ENCODE peak calls at places on chromosomes 6 and 20, in five cellular contexts. Q is GM12878, R is HepG2, V is GM23338, B is K562. Y is an unnamed sample.
A peak's percentile ranks its signal among the peaks of the same experiment; 100 is the strongest.

GRCh38 chr20:38243617-38244016 is 16.9 kb downstream of the KIAA1755 start:
- DNase-seq in Q (no peak), B (no peak), V (no peak), R (no peak), Y (no peak)

GRCh38 chr6:73116330-73116729 is 109.0 kb downstream of the KHDC1L start:
- DNase-seq in B (no peak), V (no peak), Q (no peak), R (no peak), Y (no peak)

GRCh38 chr6:80170433-80170832 is 64.0 kb downstream of the BCKDHB start:
- DNase-seq in B (no peak), Q (no peak), V (no peak), R (no peak), Y (no peak)

GRCh38 chr6:166313255-166314070 is 5.3 kb upstream of the PRR18 start:
- DNase-seq in V (peak; percentile 77), B (peak; percentile 82), Q (peak; percentile 44), R (peak; percentile 41), Y (peak; percentile 65)

GRCh38 chr20:61982240-61982950 is 83.3 kb downstream of the TAF4 start:
- DNase-seq in V (no peak), Q (no peak), R (no peak), B (no peak), Y (no peak)

GRCh38 chr20:37911838-37912273 is 8.9 kb downstream of the VSTM2L start:
- DNase-seq in Q (no peak), V (peak; percentile 85), B (peak; percentile 55), R (no peak), Y (peak; percentile 70)

GRCh38 chr6:17096657-17097056 is 5.2 kb upstream of the STMND1 start:
- DNase-seq in V (no peak), R (peak; percentile 74), B (no peak), Q (no peak), Y (no peak)

GRCh38 chr6:130307752-130308361 is 58.0 kb upstream of the TMEM200A start:
- DNase-seq in V (no peak), Q (no peak), R (peak; percentile 61), B (no peak), Y (no peak)

GRCh38 chr6:43915213-43915869 is 145.3 kb downstream of the VEGFA start:
- DNase-seq in R (no peak), B (no peak), Q (no peak), V (no peak), Y (no peak)

GRCh38 chr6:148682990-148683389 is 63.8 kb upstream of the UST start:
- DNase-seq in B (no peak), V (no peak), R (no peak), Q (no peak), Y (no peak)

GRCh38 chr20:4090756-4091331 is 75.5 kb upstream of the RNF24 start:
- DNase-seq in B (peak; percentile 35), Q (no peak), R (peak; percentile 76), V (no peak), Y (peak; percentile 39)

GRCh38 chr6:10146723-10147451 is 268.0 kb downstream of the TFAP2A start:
- DNase-seq in Q (peak; percentile 8), B (peak; percentile 66), R (peak; percentile 44), V (peak; percentile 84), Y (no peak)

GRCh38 chr20:61634376-61634775 is 382.3 kb downstream of the CDH4 start:
- DNase-seq in R (no peak), V (no peak), B (no peak), Q (no peak), Y (no peak)

GRCh38 chr6:10343320-10343719 is 71.6 kb downstream of the TFAP2A start:
- DNase-seq in V (no peak), R (no peak), B (no peak), Q (no peak), Y (no peak)

GRCh38 chr20:9156529-9157280 is 87.8 kb downstream of the PLCB4 start:
- DNase-seq in R (no peak), Q (no peak), B (no peak), V (no peak), Y (no peak)

GRCh38 chr6:113181164-113181563 is 676.0 kb upstream of the MARCKS start:
- DNase-seq in R (no peak), V (no peak), B (no peak), Q (no peak), Y (no peak)

GRCh38 chr20:59850018-59850641 is 83.3 kb downstream of the SYCP2 start:
- DNase-seq in V (peak; percentile 72), Q (peak; percentile 9), B (peak; percentile 33), R (peak; percentile 56), Y (no peak)

GRCh38 chr6:109143191-109143590 is 47.9 kb downstream of the CEP57L1 start:
- DNase-seq in V (no peak), R (no peak), B (no peak), Q (no peak), Y (no peak)

GRCh38 chr6:13517116-13517515 is 29.7 kb upstream of the GFOD1 start:
- DNase-seq in Q (no peak), V (no peak), B (no peak), R (peak; percentile 59), Y (no peak)

GRCh38 chr6:133062077-133062476 is 179.1 kb upstream of the EYA4 start:
- DNase-seq in R (no peak), V (no peak), B (no peak), Q (no peak), Y (no peak)

GRCh38 chr6:1729752-1730140 is 120.0 kb downstream of the FOXC1 start:
- DNase-seq in B (no peak), R (no peak), Q (no peak), V (peak; percentile 41), Y (no peak)

GRCh38 chr6:89611666-89612065 is 26.9 kb downstream of the LYRM2 start:
- DNase-seq in V (no peak), B (no peak), R (no peak), Q (no peak), Y (no peak)

GRCh38 chr6:167933290-167933689 is 64.2 kb upstream of the KIF25 start:
- DNase-seq in Q (no peak), B (no peak), V (no peak), R (peak; percentile 43), Y (no peak)

GRCh38 chr6:31794294-31794865 is 1.2 kb downstream of the VARS1 start:
- DNase-seq in B (peak; percentile 19), V (peak; percentile 35), R (no peak), Q (no peak), Y (no peak)

GRCh38 chr20:1300083-1300840 is 28.7 kb downstream of the SDCBP2 start:
- DNase-seq in Q (no peak), V (no peak), R (no peak), B (no peak), Y (no peak)

DNA sequence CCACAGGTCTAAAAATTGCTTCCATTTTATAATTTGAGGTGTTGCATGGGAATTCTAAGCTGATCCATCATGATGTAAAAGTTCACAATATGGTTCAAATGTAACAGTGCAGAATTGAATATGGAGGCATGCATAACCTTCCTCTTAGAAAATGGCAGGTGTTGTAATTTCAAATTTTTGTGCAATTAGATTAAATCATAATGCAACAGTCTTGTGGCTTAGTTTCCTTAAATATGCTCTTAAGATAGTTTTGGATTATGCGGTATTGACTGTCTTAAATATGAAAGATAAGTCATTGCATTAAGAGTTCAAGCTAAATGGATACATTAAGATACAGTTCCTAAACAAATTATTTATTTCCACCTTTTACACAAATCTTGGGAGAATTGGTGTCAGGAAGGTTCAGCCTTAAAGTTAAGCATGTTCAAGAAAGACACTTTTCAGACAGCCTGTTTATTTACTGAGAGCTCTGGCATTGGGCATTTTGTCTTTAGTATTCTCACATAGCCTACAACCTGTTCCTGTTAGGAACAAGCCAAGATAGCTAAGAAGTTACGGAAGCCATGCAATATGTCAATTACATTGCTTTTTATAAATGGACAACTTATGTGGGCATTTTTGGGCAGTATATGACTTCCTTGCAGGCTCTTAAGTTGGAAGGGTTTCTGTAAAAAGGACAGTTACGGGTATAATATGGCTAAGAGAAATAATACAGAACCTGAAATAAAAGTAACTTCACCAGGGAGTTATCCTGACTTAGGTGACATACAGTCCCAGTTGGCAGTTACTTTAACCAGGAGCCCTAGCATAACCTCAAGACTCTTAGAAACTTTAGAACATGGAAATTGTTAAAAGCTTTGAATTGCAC is 9.3 kb downstream of the SRSF3 start:
- DNase-seq in Q (no peak), V (no peak), B (no peak), R (no peak), Y (no peak)
- H3K4me1 ChIP-seq in Q (peaks cover 3% of the 10 kb centered on the region), V (peaks cover 25% of the 10 kb centered on the region), B (peaks cover 4% of the 10 kb centered on the region), R (peaks cover 100% of the 10 kb centered on the region), Y (no peaks in the 10 kb centered on the region)

GRCh38 chr6:60643870-60644269 is 1642.2 kb downstream of the KHDRBS2 start:
- DNase-seq in R (no peak), V (peak; percentile 17), B (no peak), Q (no peak), Y (no peak)
- TF ChIP-seq CREB1 in R (no peak), V (no peak), B (no peak), Q (no peak), Y (no peak)

GRCh38 chr20:53711333-53712211 is 117.9 kb upstream of the ZNF217 start:
- DNase-seq in V (peak; percentile 12), R (peak; percentile 69), B (no peak), Q (no peak), Y (no peak)

GRCh38 chr20:53707341-53708102 is 113.9 kb upstream of the ZNF217 start:
- DNase-seq in Q (peak; percentile 72), V (peak; percentile 36), B (no peak), R (no peak), Y (no peak)

GRCh38 chr20:53706511-53707031 is 112.9 kb upstream of the ZNF217 start:
- DNase-seq in V (no peak), R (no peak), Q (peak; percentile 81), B (no peak), Y (no peak)

GRCh38 chr20:53706008-53706481 is 112.4 kb upstream of the ZNF217 start:
- DNase-seq in Q (no peak), R (no peak), B (no peak), V (no peak), Y (no peak)

GRCh38 chr20:53708129-53708968 is 114.7 kb upstream of the ZNF217 start:
- DNase-seq in V (no peak), Q (peak; percentile 94), R (no peak), B (no peak), Y (no peak)
- H3K4me1 ChIP-seq in V (peaks cover 36% of the 10 kb centered on the region), Q (peaks cover 45% of the 10 kb centered on the region), R (peaks cover 55% of the 10 kb centered on the region), B (peaks cover 3% of the 10 kb centered on the region), Y (peaks cover 14% of the 10 kb centered on the region)

DNA sequence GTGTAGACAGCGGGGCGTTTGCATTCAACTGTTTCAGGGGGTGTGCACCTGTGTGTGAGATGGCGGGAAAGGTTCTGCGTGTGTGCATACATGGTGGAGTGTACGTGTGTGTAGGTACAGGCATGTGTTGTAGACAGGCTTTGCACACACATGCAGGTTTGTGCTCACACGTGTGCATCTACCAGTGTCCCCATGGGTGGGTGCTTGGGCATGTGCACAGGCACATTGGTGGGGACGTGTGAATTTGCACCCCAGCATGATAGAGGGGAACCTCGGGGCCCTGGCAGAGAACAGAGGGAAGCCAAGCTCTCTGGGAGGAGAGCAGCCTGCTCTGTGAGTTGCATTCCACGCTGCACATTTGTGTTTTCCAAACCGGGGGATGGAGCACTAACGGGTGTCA is 250.2 kb downstream of the PREX1 start:
- DNase-seq in R (no peak), B (no peak), V (no peak), Q (no peak), Y (no peak)
- TF ChIP-seq CREB1 in R (no peak), B (no peak), V (no peak), Q (no peak), Y (no peak)